ENCODE peak calls at places on chromosome 4, in six cellular contexts. Z is tibial artery; K is fibroblast of lung; Q is pancreas; T is CD4-positive, alpha-beta memory T cell; D is naive thymus-derived CD4-positive, alpha-beta T cell. P is an unnamed sample.

GRCh38 chr4:54440394-54441223 is 211.5 kb downstream of the PDGFRA start:
- DNase-seq in K (peak), Q (no peak), T (no peak), Z (no peak), D (no peak), P (no peak)

GRCh38 chr4:148757171-148757570 is 315.0 kb upstream of the NR3C2 start:
- DNase-seq in Z (no peak), T (no peak), K (no peak), D (no peak), Q (no peak), P (no peak)

GRCh38 chr4:96525901-96526300 is 686.0 kb downstream of the PDHA2 start:
- DNase-seq in K (no peak), Q (no peak), D (no peak), T (no peak), Z (no peak), P (no peak)

GRCh38 chr4:80049402-80049801 is 23.6 kb downstream of the ANTXR2 start:
- DNase-seq in Q (no peak), D (no peak), K (no peak), T (no peak), Z (no peak), P (no peak)

GRCh38 chr4:159171287-159171686 is 68.4 kb downstream of the RAPGEF2 start:
- DNase-seq in D (no peak), Q (no peak), K (no peak), Z (no peak), T (no peak), P (no peak)

GRCh38 chr4:154506253-154506652 is 14.7 kb upstream of the DCHS2 start:
- DNase-seq in K (peak), D (no peak), T (no peak), Z (no peak), Q (no peak), P (no peak)

GRCh38 chr4:86594559-86595425 is 677 bp downstream of the PTPN13 start:
- DNase-seq in D (no peak), Z (peak), T (peak), Q (peak), K (peak), P (peak)

GRCh38 chr4:85127653-85128052 is 161.2 kb upstream of the WDFY3 start:
- DNase-seq in K (peak), Z (no peak), T (no peak), D (no peak), Q (peak), P (no peak)

GRCh38 chr4:185925910-185926360 is 113.9 kb upstream of the SORBS2 start:
- DNase-seq in D (no peak), Z (no peak), Q (no peak), K (no peak), T (no peak), P (no peak)

GRCh38 chr4:10083861-10084641 is 32.5 kb downstream of the WDR1 start:
- DNase-seq in Z (peak), D (no peak), K (no peak), T (no peak), Q (no peak), P (peak)

GRCh38 chr4:20764353-20764752 is 64.1 kb downstream of the PACRGL start:
- DNase-seq in D (no peak), Q (no peak), Z (no peak), K (peak), T (no peak), P (no peak)

GRCh38 chr4:3331511-3332394 is 38.9 kb downstream of the RGS12 start:
- DNase-seq in K (no peak), Z (no peak), Q (no peak), T (no peak), D (no peak), P (no peak)

GRCh38 chr4:189022441-189023035 is 883.3 kb downstream of the TRIML1 start:
- DNase-seq in Q (no peak), Z (no peak), T (no peak), K (peak), D (no peak), P (no peak)

GRCh38 chr4:47213539-47213938 is 182.2 kb downstream of the GABRB1 start:
- DNase-seq in T (no peak), D (no peak), K (peak), Q (no peak), Z (no peak), P (no peak)
- H3K27ac ChIP-seq in T (no peak), D (no peak), K (no peak), Q (no peak), Z (no peak), P (no peak)

DNA sequence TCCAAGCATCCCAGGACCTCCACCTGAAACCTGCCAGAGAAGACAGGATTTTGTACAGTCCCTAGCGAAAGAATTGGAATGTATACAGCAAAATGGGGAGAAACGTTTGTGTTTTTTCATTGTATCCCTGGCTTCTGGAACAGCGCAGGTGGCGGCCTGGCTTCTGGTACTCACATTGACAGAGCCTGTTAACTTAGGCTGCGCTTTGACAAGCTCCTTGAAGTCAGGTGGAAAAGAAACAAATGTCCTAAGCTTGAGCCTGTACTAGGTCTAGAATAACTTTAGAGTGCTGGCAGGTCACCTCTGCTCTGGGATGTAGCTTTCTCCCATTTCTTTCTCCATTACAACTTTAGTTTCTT is 343.7 kb upstream of the KLF3 start:
- DNase-seq in D (no peak), Z (no peak), K (no peak), Q (no peak), T (no peak), P (no peak)
- H3K27ac ChIP-seq in D (peak), Z (peak), K (no peak), Q (peak), T (no peak), P (peak)

GRCh38 chr4:125833-126232 is 1.5 kb downstream of the ZNF718 start:
- DNase-seq in Z (no peak), T (no peak), Q (peak), D (no peak), K (no peak), P (no peak)
- H3K27ac ChIP-seq in Z (peak), T (no peak), Q (peak), D (peak), K (no peak), P (peak)

GRCh38 chr4:111066887-111067286 is 444.0 kb upstream of the PITX2 start:
- DNase-seq in Q (no peak), K (no peak), Z (no peak), D (no peak), T (no peak), P (no peak)
- H3K27ac ChIP-seq in Q (no peak), K (no peak), Z (no peak), D (no peak), T (no peak), P (no peak)

GRCh38 chr4:101005659-101006058 is 341.7 kb downstream of the PPP3CA start:
- DNase-seq in D (no peak), K (no peak), Z (no peak), Q (no peak), T (no peak), P (no peak)

GRCh38 chr4:101009471-101009870 is 337.9 kb downstream of the PPP3CA start:
- DNase-seq in Q (no peak), K (no peak), T (no peak), Z (no peak), D (no peak), P (no peak)

GRCh38 chr4:101014417-101014816 is 332.9 kb downstream of the PPP3CA start:
- DNase-seq in K (no peak), Z (no peak), T (no peak), Q (no peak), D (no peak), P (no peak)

GRCh38 chr4:101010987-101011386 is 336.3 kb downstream of the PPP3CA start:
- DNase-seq in K (no peak), Q (no peak), T (no peak), Z (no peak), D (no peak), P (no peak)

DNA sequence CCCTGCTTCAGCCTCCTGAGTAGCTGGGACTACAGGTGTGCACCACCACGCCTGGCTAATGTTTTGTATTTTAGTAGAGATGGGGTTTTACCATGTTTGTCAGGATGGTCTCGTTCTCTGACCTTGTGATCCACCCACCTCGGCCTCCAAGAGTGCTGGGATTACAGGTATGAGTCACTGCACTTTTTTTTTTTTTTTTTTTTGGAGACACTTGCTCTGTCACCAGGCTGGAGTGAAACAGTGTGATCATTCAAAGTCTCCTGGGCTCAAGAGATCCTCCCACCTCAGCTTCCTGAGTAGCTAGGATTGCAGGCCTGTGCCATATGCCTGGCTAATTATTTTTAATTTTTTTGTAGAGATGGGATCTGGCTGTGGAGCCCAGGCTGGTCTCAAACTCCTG is 338.8 kb downstream of the PPP3CA start:
- DNase-seq in D (no peak), T (no peak), Z (no peak), Q (no peak), K (no peak), P (no peak)
- H3K27ac ChIP-seq in D (no peak), T (no peak), Z (no peak), Q (no peak), K (no peak), P (no peak)

GRCh38 chr4:11605597-11605996 is 176.9 kb upstream of the HS3ST1 start:
- DNase-seq in Q (no peak), T (no peak), Z (no peak), D (no peak), K (peak), P (no peak)

GRCh38 chr4:11606078-11606477 is 177.4 kb upstream of the HS3ST1 start:
- DNase-seq in T (no peak), Q (no peak), Z (no peak), D (no peak), K (no peak), P (no peak)

GRCh38 chr4:11599044-11599443 is 170.3 kb upstream of the HS3ST1 start:
- DNase-seq in D (no peak), Q (no peak), Z (no peak), T (no peak), K (no peak), P (no peak)

GRCh38 chr4:11603594-11604194 is 175.0 kb upstream of the HS3ST1 start:
- DNase-seq in Z (no peak), K (no peak), Q (no peak), T (no peak), D (no peak), P (no peak)

GRCh38 chr4:11602606-11603355 is 174.1 kb upstream of the HS3ST1 start:
- DNase-seq in Z (no peak), D (no peak), K (no peak), Q (no peak), T (no peak), P (no peak)
- H3K27ac ChIP-seq in Z (no peak), D (no peak), K (no peak), Q (no peak), T (no peak), P (no peak)